ENCODE peak calls at places on chromosomes 11 and 22, in seven cellular contexts. W is right atrium auricular region; M is EL; L is NCI-H748 treated with DMSO at 0.1 percent for 48 hours; V is stimulated activated CD8-positive, alpha-beta memory T cell treated with anti-CD3 and anti-CD28 coated beads, Interleukin-4, amount 100 ng/mL, for 1 hour; Q is RPMI7951; I is retina. T is an unnamed sample.

GRCh38 chr22:48391171-48391711 is 1436.4 kb downstream of the BRD1 start:
- DNase-seq in W (peak), M (no peak), L (no peak), V (no peak), Q (no peak), I (no peak), T (no peak)

GRCh38 chr22:20257474-20258299 is 10.4 kb downstream of the RTN4R start:
- DNase-seq in W (no peak), M (no peak), L (no peak), V (no peak), Q (no peak), I (no peak), T (no peak)

GRCh38 chr11:71129624-71130023 is 122.8 kb downstream of the SHANK2 start:
- DNase-seq in W (no peak), M (peak), L (no peak), V (no peak), Q (peak), I (no peak), T (no peak)

GRCh38 chr22:33848251-33848650 is 72.0 kb downstream of the LARGE1 start:
- DNase-seq in W (no peak), M (no peak), L (no peak), V (no peak), Q (no peak), I (no peak), T (no peak)

GRCh38 chr11:71476926-71477636 is 24.1 kb downstream of the NADSYN1 start:
- DNase-seq in W (no peak), M (no peak), L (no peak), V (no peak), Q (no peak), I (no peak), T (no peak)

GRCh38 chr11:2886191-2886894 is 768 bp upstream of the CDKN1C start:
- DNase-seq in W (no peak), M (no peak), L (no peak), V (no peak), Q (no peak), I (peak), T (no peak)

GRCh38 chr11:119684361-119685072 is 44.5 kb downstream of the NECTIN1 start:
- DNase-seq in W (no peak), M (peak), L (no peak), V (no peak), Q (peak), I (no peak), T (no peak)

GRCh38 chr22:27662359-27663030 is 139.1 kb downstream of the MN1 start:
- DNase-seq in W (peak), M (no peak), L (no peak), V (no peak), Q (no peak), I (no peak), T (no peak)

GRCh38 chr11:76705834-76706233 is 35.3 kb upstream of the LRRC32 start:
- DNase-seq in W (no peak), M (no peak), L (no peak), V (no peak), Q (no peak), I (no peak), T (no peak)

GRCh38 chr22:48712558-48712957 is 1115.1 kb downstream of the BRD1 start:
- DNase-seq in W (no peak), M (no peak), L (no peak), V (no peak), Q (no peak), I (no peak), T (no peak)

GRCh38 chr22:37328017-37328416 is 45.7 kb downstream of the CYTH4 start:
- DNase-seq in W (no peak), M (peak), L (no peak), V (no peak), Q (peak), I (no peak), T (no peak)

GRCh38 chr22:31340360-31340759 is 5.8 kb downstream of the PATZ1 start:
- DNase-seq in W (no peak), M (no peak), L (no peak), V (no peak), Q (no peak), I (no peak), T (no peak)

GRCh38 chr11:19511413-19512183 is 201.0 kb upstream of the NAV2 start:
- DNase-seq in W (peak), M (no peak), L (peak), V (no peak), Q (no peak), I (peak), T (no peak)

GRCh38 chr11:1077417-1078119 is 2.9 kb downstream of the MUC2 start:
- DNase-seq in W (no peak), M (no peak), L (no peak), V (no peak), Q (no peak), I (no peak), T (no peak)

GRCh38 chr11:69368119-69368880 is 74.3 kb downstream of the MYEOV start:
- DNase-seq in W (peak), M (no peak), L (no peak), V (no peak), Q (no peak), I (no peak), T (no peak)

GRCh38 chr11:44271286-44271685 is 38.7 kb downstream of the ALX4 start:
- DNase-seq in W (no peak), M (no peak), L (no peak), V (no peak), Q (no peak), I (no peak), T (no peak)

GRCh38 chr22:48739348-48740085 is 1088.2 kb downstream of the BRD1 start:
- DNase-seq in W (no peak), M (no peak), L (no peak), V (no peak), Q (no peak), I (no peak), T (no peak)

GRCh38 chr11:4697583-4697982 is at the start of gene OR51E2:
- DNase-seq in W (no peak), M (peak), L (peak), V (no peak), Q (peak), I (peak), T (no peak)

GRCh38 chr22:36510966-36511881 is 4.4 kb upstream of the FOXRED2 start:
- DNase-seq in W (no peak), M (peak), L (no peak), V (no peak), Q (peak), I (peak), T (no peak)

GRCh38 chr11:93845181-93846092 is 5.0 kb downstream of the VSTM5 start:
- DNase-seq in W (no peak), M (peak), L (no peak), V (no peak), Q (peak), I (no peak), T (no peak)

GRCh38 chr11:117064275-117064674 is 34.0 kb downstream of the SIK3 start:
- DNase-seq in W (no peak), M (peak), L (no peak), V (no peak), Q (peak), I (no peak), T (no peak)

GRCh38 chr11:134529212-134530096 is 117.4 kb upstream of the B3GAT1 start:
- DNase-seq in W (peak), M (no peak), L (no peak), V (no peak), Q (no peak), I (no peak), T (no peak)

GRCh38 chr11:83779876-83780275 is 493.7 kb upstream of the CCDC90B start:
- DNase-seq in W (no peak), M (no peak), L (no peak), V (no peak), Q (no peak), I (no peak), T (no peak)

GRCh38 chr11:60282291-60282690 is 1.8 kb downstream of the MS4A4A start:
- DNase-seq in W (no peak), M (no peak), L (no peak), V (no peak), Q (no peak), I (no peak), T (no peak)

GRCh38 chr22:20434773-20435172 is 2.9 kb downstream of the SCARF2 start:
- DNase-seq in W (no peak), M (no peak), L (no peak), V (no peak), Q (no peak), I (peak), T (no peak)

GRCh38 chr22:24156915-24157782 is 24.1 kb upstream of the SUSD2 start:
- DNase-seq in W (peak), M (peak), L (peak), V (peak), Q (peak), I (peak), T (peak)

GRCh38 chr11:15967966-15968365 is 388.4 kb downstream of the SOX6 start:
- DNase-seq in W (no peak), M (peak), L (no peak), V (no peak), Q (no peak), I (no peak), T (no peak)

GRCh38 chr22:31526275-31526674 is 29.9 kb downstream of the SFI1 start:
- DNase-seq in W (no peak), M (no peak), L (no peak), V (no peak), Q (no peak), I (no peak), T (no peak)

GRCh38 chr11:47276923-47277322 is 7.0 kb downstream of the MADD start:
- DNase-seq in W (no peak), M (no peak), L (no peak), V (no peak), Q (no peak), I (no peak), T (no peak)

GRCh38 chr11:61698173-61698965 is 18.2 kb downstream of the DAGLA start:
- DNase-seq in W (no peak), M (no peak), L (no peak), V (no peak), Q (no peak), I (no peak), T (no peak)

GRCh38 chr11:71499125-71499524 is 27.9 kb upstream of the KRTAP5-7 start:
- DNase-seq in W (no peak), M (no peak), L (no peak), V (no peak), Q (peak), I (no peak), T (no peak)

GRCh38 chr11:122843281-122844150 is 5.2 kb downstream of the CRTAM start:
- DNase-seq in W (no peak), M (no peak), L (peak), V (peak), Q (no peak), I (no peak), T (no peak)

GRCh38 chr22:49936973-49937757 is 18.7 kb downstream of the CRELD2 start:
- DNase-seq in W (no peak), M (no peak), L (no peak), V (no peak), Q (no peak), I (no peak), T (no peak)

GRCh38 chr11:13883042-13883441 is 79.5 kb upstream of the SPON1 start:
- DNase-seq in W (no peak), M (no peak), L (no peak), V (no peak), Q (no peak), I (no peak), T (no peak)

T was measured in esophagus squamous epithelium.